ENCODE peak calls at places on chromosomes 1 and 21, in six cellular contexts. T is retinal pigment epithelial cell, L is fibroblast of mammary gland, U is WTC11, J is IMR-90, P is OCI-LY7. I is an unnamed sample.

GRCh38 chr1:10549919-10550656 is 75.3 kb downstream of the PEX14 start:
- DNase-seq in T (no peak), L (no peak), U (no peak), P (no peak), J (no peak), I (no peak)

GRCh38 chr1:199752688-199753027 is 274.9 kb upstream of the NR5A2 start:
- DNase-seq in J (no peak), P (no peak), T (no peak), L (no peak), U (no peak), I (no peak)

GRCh38 chr1:199383791-199384190 is 643.7 kb upstream of the NR5A2 start:
- DNase-seq in P (no peak), J (no peak), T (no peak), U (no peak), L (no peak), I (no peak)

GRCh38 chr1:35499652-35500176 is 57.5 kb downstream of the KIAA0319L start:
- DNase-seq in T (peak; percentile 22), L (no peak), U (no peak), J (no peak), P (no peak), I (no peak)

GRCh38 chr1:50981741-50982140 is 11.7 kb downstream of the CDKN2C start:
- DNase-seq in U (no peak), P (no peak), J (no peak), T (no peak), L (peak; percentile 59), I (no peak)

GRCh38 chr1:1090424-1091343 is 16.6 kb upstream of the RNF223 start:
- DNase-seq in P (no peak), T (no peak), J (no peak), U (no peak), L (no peak), I (no peak)

GRCh38 chr1:37795340-37796110 is 1.9 kb downstream of the MANEAL start:
- DNase-seq in P (no peak), J (peak; percentile 32), L (peak; percentile 41), T (no peak), U (peak; percentile 85), I (peak; percentile 36)

GRCh38 chr1:155801149-155801548 is 55.9 kb downstream of the GON4L start:
- DNase-seq in L (peak; percentile 30), P (no peak), J (peak; percentile 31), U (no peak), T (peak; percentile 8), I (no peak)

GRCh38 chr1:223233410-223234163 is 90.5 kb upstream of the TLR5 start:
- DNase-seq in J (peak; percentile 92), L (peak; percentile 77), P (no peak), T (peak; percentile 60), U (no peak), I (no peak)

GRCh38 chr1:78009836-78010235 is 5.1 kb downstream of the DNAJB4 start:
- DNase-seq in T (no peak), P (no peak), U (no peak), J (no peak), L (peak; percentile 50), I (no peak)

GRCh38 chr1:88035578-88035977 is 648.5 kb upstream of the PKN2 start:
- DNase-seq in L (no peak), P (no peak), J (no peak), U (no peak), T (no peak), I (no peak)

GRCh38 chr1:93722081-93723031 is 40.7 kb upstream of the BCAR3 start:
- DNase-seq in P (no peak), L (no peak), U (no peak), T (no peak), J (no peak), I (no peak)

GRCh38 chr1:180178511-180179161 is 24.0 kb downstream of the QSOX1 start:
- DNase-seq in T (no peak), J (peak; percentile 43), L (peak; percentile 58), U (peak; percentile 83), P (peak; percentile 61), I (peak; percentile 60)

GRCh38 chr1:177780096-177780700 is 189.7 kb downstream of the SEC16B start:
- DNase-seq in L (peak; percentile 82), J (peak; percentile 57), U (no peak), P (peak; percentile 16), T (peak; percentile 11), I (no peak)

GRCh38 chr1:43271186-43272118 is 1.7 kb downstream of the TMEM125 start:
- DNase-seq in J (peak; percentile 4), P (no peak), T (no peak), L (peak; percentile 8), U (no peak), I (no peak)

GRCh38 chr1:2413495-2414296 is 1.3 kb upstream of the PEX10 start:
- DNase-seq in U (peak; percentile 30), T (no peak), P (peak; percentile 30), L (no peak), J (no peak), I (no peak)

GRCh38 chr1:30650038-30650958 is 73.1 kb downstream of the MATN1 start:
- DNase-seq in J (no peak), T (no peak), U (no peak), P (no peak), L (no peak), I (no peak)
- TF ChIP-seq CTCF in J (no peak), T (no peak), U (no peak), P (no peak), L (no peak), I (no peak)

DNA sequence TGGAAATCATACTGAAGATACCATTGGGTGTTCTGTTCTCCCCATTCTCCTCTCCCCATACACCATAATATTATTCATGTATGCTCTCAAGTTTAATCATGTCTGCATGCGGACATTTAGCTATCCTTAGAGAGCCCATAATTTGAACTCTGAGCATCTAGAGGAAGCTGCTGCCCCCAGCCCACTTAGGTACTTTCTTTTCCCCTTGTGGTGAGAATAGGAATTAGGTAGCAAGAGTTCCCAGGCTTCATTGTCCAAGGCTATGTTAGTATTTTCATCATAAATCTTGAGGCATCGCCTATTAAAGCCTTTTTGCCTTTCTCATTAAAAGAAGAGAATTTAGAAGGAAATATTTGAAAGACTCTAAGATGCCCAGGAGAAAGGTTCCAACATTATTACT is 96.3 kb downstream of the ROR1 start:
- DNase-seq in U (no peak), T (no peak), J (no peak), L (no peak), P (no peak), I (no peak)
- TF ChIP-seq CTCF in U (no peak), T (peak; percentile 19), J (no peak), L (no peak), P (no peak), I (no peak)

GRCh38 chr1:47998396-47998990 is 1.3 kb upstream of the TRABD2B start:
- DNase-seq in L (no peak), P (no peak), U (no peak), J (no peak), T (no peak), I (no peak)

GRCh38 chr1:47996406-47997226 is 569 bp downstream of the TRABD2B start:
- DNase-seq in T (no peak), P (no peak), U (peak; percentile 39), L (no peak), J (no peak), I (no peak)

GRCh38 chr1:48000883-48001282 is 3.7 kb upstream of the TRABD2B start:
- DNase-seq in U (no peak), L (no peak), T (no peak), J (no peak), P (no peak), I (no peak)

GRCh38 chr1:47997289-47998200 is at the start of gene TRABD2B:
- DNase-seq in J (peak; percentile 34), P (peak; percentile 28), L (peak; percentile 65), U (peak; percentile 91), T (no peak), I (peak; percentile 63)

GRCh38 chr1:47999097-47999496 is 1.9 kb upstream of the TRABD2B start:
- DNase-seq in L (no peak), U (no peak), P (no peak), T (no peak), J (no peak), I (no peak)
- TF ChIP-seq CTCF in L (no peak), U (no peak), P (no peak), T (no peak), J (no peak), I (no peak)

GRCh38 chr1:187476671-187477070 is 647.9 kb downstream of the PLA2G4A start:
- DNase-seq in P (peak; percentile 1), U (no peak), J (peak; percentile 20), L (peak; percentile 11), T (no peak), I (no peak)
- TF ChIP-seq CTCF in P (peak; percentile 70), U (peak; percentile 11), J (peak; percentile 49), L (peak; percentile 19), T (peak; percentile 41), I (no peak)

GRCh38 chr21:36105327-36105842 is 29.5 kb upstream of the CBR3 start:
- DNase-seq in P (no peak), U (no peak), J (no peak), L (no peak), T (no peak), I (no peak)

GRCh38 chr21:36115138-36115710 is 19.7 kb upstream of the CBR3 start:
- DNase-seq in T (no peak), J (no peak), L (no peak), P (no peak), U (no peak), I (no peak)

GRCh38 chr21:36113647-36114428 is 21.0 kb upstream of the CBR3 start:
- DNase-seq in P (no peak), J (no peak), T (no peak), U (no peak), L (no peak), I (no peak)

GRCh38 chr21:36109868-36110267 is 25.0 kb upstream of the CBR3 start:
- DNase-seq in T (no peak), P (no peak), J (no peak), U (no peak), L (no peak), I (no peak)

GRCh38 chr21:36111238-36111637 is 23.6 kb upstream of the CBR3 start:
- DNase-seq in L (no peak), J (no peak), P (no peak), U (no peak), T (no peak), I (no peak)
- TF ChIP-seq CTCF in L (no peak), J (no peak), P (no peak), U (no peak), T (no peak), I (no peak)

I was measured in natural killer cell.